ENCODE peak calls at places on chromosomes 6 and 20, in six cellular contexts. T, W, N, F, P and D are unnamed samples.

GRCh38 chr20:50438986-50439407 is 71.2 kb upstream of the PTPN1 start:
- DNase-seq in T (no peak), W (no peak), N (no peak), F (no peak), P (peak), D (peak)

GRCh38 chr20:8656335-8656734 is 412.6 kb upstream of the PLCB4 start:
- DNase-seq in T (no peak), W (no peak), N (no peak), F (no peak), P (no peak), D (no peak)

GRCh38 chr6:40848038-40848437 is 191.0 kb downstream of the UNC5CL start:
- DNase-seq in T (no peak), W (no peak), N (no peak), F (no peak), P (no peak), D (no peak)

GRCh38 chr6:108157972-108158441 is 7.8 kb upstream of the NR2E1 start:
- DNase-seq in T (no peak), W (no peak), N (no peak), F (no peak), P (no peak), D (no peak)

GRCh38 chr20:63735859-63736718 is at the start of gene LIME1:
- DNase-seq in T (peak), W (no peak), N (peak), F (peak), P (peak), D (peak)

GRCh38 chr6:131532476-131533108 is 40.4 kb upstream of the ARG1 start:
- DNase-seq in T (peak), W (no peak), N (no peak), F (no peak), P (peak), D (peak)

GRCh38 chr20:56247954-56248782 is at the start of gene MC3R:
- DNase-seq in T (peak), W (peak), N (peak), F (no peak), P (peak), D (peak)

GRCh38 chr20:26216025-26216424 is 519.4 kb upstream of the ZNF337 start:
- DNase-seq in T (no peak), W (no peak), N (no peak), F (no peak), P (no peak), D (no peak)

GRCh38 chr20:54456972-54457371 is 18.4 kb upstream of the DOK5 start:
- DNase-seq in T (no peak), W (no peak), N (no peak), F (no peak), P (no peak), D (no peak)